ENCODE peak calls at places on chromosomes 3 and 15, in seven cellular contexts. G is GM12878, J is HCT116, F is A549, D is K562, Z is SK-N-SH, I is HepG2. K is an unnamed sample.

GRCh38 chr3:194633349-194634004 is at the start of gene TMEM44:
- DNase-seq in F (peak), Z (peak), I (peak), J (peak), D (peak), G (peak), K (peak)

GRCh38 chr3:168884353-168884903 is 779.1 kb downstream of the MECOM start:
- DNase-seq in J (no peak), F (peak), Z (no peak), D (no peak), I (no peak), G (no peak), K (peak)

GRCh38 chr3:184491011-184491576 is 70.5 kb upstream of the EPHB3 start:
- DNase-seq in Z (no peak), I (no peak), G (no peak), D (no peak), F (peak), J (no peak), K (no peak)

GRCh38 chr3:52317601-52318000 is 1.5 kb downstream of the DNAH1 start:
- DNase-seq in D (peak), J (no peak), Z (peak), G (no peak), I (no peak), F (no peak), K (peak)

GRCh38 chr3:71987828-71988227 is 202.9 kb upstream of the PROK2 start:
- DNase-seq in J (no peak), D (no peak), G (no peak), F (no peak), Z (no peak), I (no peak), K (peak)

GRCh38 chr3:139339219-139339906 is 4.5 kb upstream of the MRPS22 start:
- DNase-seq in F (no peak), Z (no peak), J (no peak), G (no peak), I (no peak), D (peak), K (no peak)

GRCh38 chr3:102174312-102174712 is 260.5 kb upstream of the ZPLD1 start:
- DNase-seq in F (peak), G (no peak), Z (no peak), J (no peak), I (no peak), D (no peak), K (peak)

GRCh38 chr3:130748981-130749380 is 2.4 kb upstream of the PIK3R4 start:
- DNase-seq in I (no peak), D (no peak), Z (no peak), J (no peak), G (no peak), F (no peak), K (no peak)

GRCh38 chr15:63504979-63505841 is 817 bp downstream of the USP3 start:
- DNase-seq in I (peak), G (no peak), Z (peak), D (peak), J (no peak), F (peak), K (peak)

GRCh38 chr3:9800529-9800928 is 7.6 kb downstream of the ARPC4 start:
- DNase-seq in I (no peak), J (no peak), D (no peak), Z (no peak), F (peak), G (no peak), K (no peak)

GRCh38 chr3:179948740-179949139 is 88.0 kb downstream of the PEX5L start:
- DNase-seq in G (no peak), I (no peak), D (no peak), Z (no peak), J (no peak), F (no peak), K (no peak)

GRCh38 chr3:15120986-15121385 is 22.0 kb upstream of the RBSN start:
- DNase-seq in J (no peak), Z (no peak), D (no peak), I (no peak), F (no peak), G (peak), K (no peak)

GRCh38 chr3:186717039-186717457 is at the start of gene KNG1:
- DNase-seq in D (no peak), Z (no peak), I (peak), J (no peak), G (no peak), F (no peak), K (peak)

GRCh38 chr15:74631935-74632560 is 16.4 kb downstream of the CLK3 start:
- DNase-seq in I (peak), F (peak), Z (peak), D (peak), G (no peak), J (no peak), K (peak)

GRCh38 chr3:89221913-89222312 is 114.5 kb downstream of the EPHA3 start:
- DNase-seq in J (no peak), I (no peak), D (no peak), G (no peak), F (no peak), Z (no peak), K (no peak)

GRCh38 chr3:134039161-134039862 is 9.6 kb upstream of the SLCO2A1 start:
- DNase-seq in J (peak), I (peak), G (no peak), D (peak), F (no peak), Z (no peak), K (no peak)

GRCh38 chr15:73633991-73634495 is 854 bp upstream of the NPTN start:
- DNase-seq in I (peak), G (no peak), J (peak), F (peak), D (no peak), Z (no peak), K (peak)

GRCh38 chr3:49653636-49654035 is 20.5 kb upstream of the APEH start:
- DNase-seq in F (no peak), I (no peak), Z (no peak), G (no peak), J (no peak), D (no peak), K (no peak)

GRCh38 chr15:75731248-75732100 is 18.8 kb upstream of the CSPG4 start:
- DNase-seq in Z (peak), G (no peak), F (no peak), I (no peak), D (no peak), J (no peak), K (no peak)

DNA sequence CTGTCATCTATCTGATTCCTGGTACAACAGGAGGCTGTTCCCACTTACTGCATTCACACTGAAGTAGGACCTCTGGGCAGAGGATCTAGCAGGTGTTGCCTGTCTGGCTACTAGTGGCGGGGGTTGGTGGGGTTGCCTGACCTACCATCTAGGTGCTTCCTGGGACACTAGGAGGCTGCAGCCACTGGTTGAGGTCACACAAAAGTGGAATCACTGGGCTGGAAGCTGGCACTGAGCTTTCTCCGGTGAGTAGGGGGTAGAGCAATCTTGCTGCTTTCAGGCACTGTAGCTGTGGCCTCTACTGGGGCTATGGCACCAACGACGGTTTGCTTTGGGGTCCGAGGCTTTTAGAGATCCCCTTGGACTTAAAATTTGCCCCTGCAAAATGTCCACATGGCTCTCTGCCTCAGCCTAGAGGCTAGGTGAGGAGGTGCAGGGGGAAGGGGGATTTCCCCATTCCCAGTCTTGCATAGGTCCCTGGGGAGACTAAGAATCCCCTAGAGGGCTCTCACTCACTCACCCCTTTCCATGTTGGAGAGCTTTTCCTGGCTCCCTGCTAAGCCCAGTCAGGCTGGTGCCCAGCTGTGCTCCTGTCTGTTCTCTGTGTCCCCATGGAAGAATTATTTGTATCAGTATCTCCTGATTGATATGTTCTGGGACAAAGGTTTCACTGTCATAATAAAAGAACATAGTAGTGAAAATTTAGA is 397.7 kb upstream of the EPHA6 start:
- DNase-seq in D (no peak), Z (no peak), G (no peak), F (no peak), I (no peak), J (no peak), K (no peak)
- TF ChIP-seq MAX in D (no peak), Z (no peak), G (no peak), F (no peak), I (no peak), J (no peak), K (no peak)

GRCh38 chr15:98853593-98854420 is 153.8 kb downstream of the PGPEP1L start:
- DNase-seq in D (no peak), F (peak), Z (no peak), I (no peak), G (no peak), J (no peak), K (no peak)
- H3K4me3 ChIP-seq in D (no peak), F (peak), Z (peak), I (no peak), G (no peak), J (peak), K (no peak)

GRCh38 chr3:157128771-157129671 is 30.9 kb downstream of the CCNL1 start:
- DNase-seq in D (no peak), F (peak), J (peak), G (no peak), I (peak), Z (no peak), K (peak)
- H3K27ac ChIP-seq in D (peak), F (peak), J (peak), G (peak), I (peak), Z (peak), K (peak)

DNA sequence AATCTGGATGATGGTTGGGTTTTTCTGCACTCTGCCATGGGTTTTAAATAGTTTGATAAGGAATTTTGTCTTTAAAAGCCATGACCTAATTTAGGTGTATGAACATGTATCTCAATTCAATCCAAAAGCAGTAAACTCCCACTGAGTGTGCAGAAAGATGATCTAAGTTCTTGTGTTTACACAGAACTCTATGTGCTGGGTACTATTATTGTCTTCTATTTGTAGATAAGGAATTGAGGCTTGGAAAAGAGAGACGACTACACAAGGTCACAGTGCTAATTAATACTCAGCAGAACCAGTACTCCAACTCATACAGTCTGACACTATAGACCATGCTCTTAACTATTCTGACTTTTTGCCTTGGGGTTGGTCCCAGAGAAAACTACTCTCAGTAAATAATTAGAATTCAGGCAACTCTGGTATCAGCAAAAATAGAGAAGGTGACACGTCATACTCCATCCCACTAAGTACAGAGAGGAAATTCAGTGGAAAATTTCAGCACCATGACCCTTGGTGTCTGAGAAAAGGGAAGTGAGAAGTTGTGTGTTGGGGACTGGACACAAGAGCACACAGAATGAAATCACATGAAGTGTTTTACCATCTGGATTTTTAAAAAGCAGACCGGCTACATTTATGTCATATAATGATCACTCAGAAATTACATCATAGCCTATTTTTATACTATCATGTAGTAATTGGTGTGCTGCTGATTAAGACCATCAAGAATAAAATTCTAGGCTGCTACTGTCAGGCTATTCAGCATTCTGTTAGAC is 18.2 kb upstream of the MYH15 start:
- DNase-seq in G (peak), Z (no peak), D (no peak), I (no peak), F (no peak), J (no peak), K (no peak)
- TF ChIP-seq MAX in G (no peak), Z (no peak), D (no peak), I (no peak), F (no peak), J (no peak), K (no peak)

GRCh38 chr15:42453826-42454225 is 37.1 kb downstream of the ZNF106 start:
- DNase-seq in G (no peak), F (no peak), I (no peak), J (no peak), D (no peak), Z (no peak), K (no peak)

GRCh38 chr15:42461261-42461660 is 29.7 kb downstream of the ZNF106 start:
- DNase-seq in G (no peak), J (no peak), I (no peak), D (no peak), Z (no peak), F (no peak), K (no peak)

GRCh38 chr15:42456971-42457370 is 34.0 kb downstream of the ZNF106 start:
- DNase-seq in G (no peak), I (no peak), F (no peak), Z (no peak), J (no peak), D (no peak), K (no peak)

GRCh38 chr15:42457445-42458442 is 33.2 kb downstream of the ZNF106 start:
- DNase-seq in Z (peak), F (no peak), I (no peak), D (no peak), J (no peak), G (peak), K (peak)

DNA sequence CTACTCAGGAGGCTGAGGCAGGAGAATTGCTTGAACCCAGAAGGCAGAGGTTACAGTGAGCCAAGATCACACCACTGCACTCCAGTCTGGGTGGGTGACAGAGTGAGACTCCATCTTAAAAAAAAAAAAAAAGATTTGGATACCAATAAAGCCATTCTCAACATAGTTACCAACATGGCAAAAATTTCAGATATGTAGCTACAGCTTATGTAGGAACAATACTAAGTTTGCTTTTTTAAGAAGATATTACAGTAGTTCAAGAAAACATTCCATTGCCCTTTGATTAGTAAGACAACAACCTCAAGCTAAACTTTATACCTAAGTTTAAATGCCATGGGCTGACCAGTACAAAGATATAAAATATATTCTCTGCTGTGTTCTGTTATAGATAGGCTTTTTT is 34.4 kb downstream of the ZNF106 start:
- DNase-seq in G (no peak), Z (no peak), J (no peak), F (no peak), D (no peak), I (no peak), K (peak)
- H3K4me3 ChIP-seq in G (no peak), Z (peak), J (no peak), F (no peak), D (no peak), I (no peak), K (no peak)